ENCODE peak calls at places on chromosomes 11 and 22, in five cellular contexts. One of them, this sample, is unnamed.

GRCh38 chr11:21511835-21512440 is 680.9 kb upstream of the ANO5 start:
- DNase-seq in colonic mucosa: peak
- DNase-seq in upper lobe of right lung: peak
- DNase-seq in astrocyte of the spinal cord: peak
- DNase-seq in fibroblast of lung: no peak
- DNase-seq in this sample: no peak

GRCh38 chr11:134862168-134862567 is 450.1 kb upstream of the B3GAT1 start:
- DNase-seq in fibroblast of lung: no peak
- DNase-seq in astrocyte of the spinal cord: no peak
- DNase-seq in upper lobe of right lung: no peak
- DNase-seq in colonic mucosa: no peak
- DNase-seq in this sample: no peak

GRCh38 chr11:64006468-64006867 is 20.2 kb downstream of the OTUB1 start:
- DNase-seq in astrocyte of the spinal cord: no peak
- DNase-seq in upper lobe of right lung: no peak
- DNase-seq in fibroblast of lung: no peak
- DNase-seq in colonic mucosa: no peak
- DNase-seq in this sample: no peak

GRCh38 chr11:129861702-129862107 is 33.7 kb downstream of the NFRKB start:
- DNase-seq in fibroblast of lung: peak
- DNase-seq in upper lobe of right lung: peak
- DNase-seq in colonic mucosa: peak
- DNase-seq in astrocyte of the spinal cord: peak
- DNase-seq in this sample: peak

GRCh38 chr11:56994532-56994931 is 5.8 kb downstream of the OR5AK2 start:
- DNase-seq in fibroblast of lung: no peak
- DNase-seq in upper lobe of right lung: no peak
- DNase-seq in colonic mucosa: no peak
- DNase-seq in astrocyte of the spinal cord: no peak
- DNase-seq in this sample: no peak

GRCh38 chr11:59437770-59438169 is 1.5 kb downstream of the OR5A1 start:
- DNase-seq in colonic mucosa: no peak
- DNase-seq in astrocyte of the spinal cord: no peak
- DNase-seq in fibroblast of lung: no peak
- DNase-seq in upper lobe of right lung: no peak
- DNase-seq in this sample: no peak

GRCh38 chr11:43327987-43328386 is 16.2 kb downstream of the API5 start:
- DNase-seq in fibroblast of lung: peak
- DNase-seq in astrocyte of the spinal cord: peak
- DNase-seq in upper lobe of right lung: no peak
- DNase-seq in colonic mucosa: no peak
- DNase-seq in this sample: peak

GRCh38 chr22:36566720-36567119 is 37.8 kb upstream of the EIF3D start:
- DNase-seq in colonic mucosa: no peak
- DNase-seq in astrocyte of the spinal cord: no peak
- DNase-seq in fibroblast of lung: no peak
- DNase-seq in upper lobe of right lung: no peak
- DNase-seq in this sample: no peak

GRCh38 chr22:46064236-46064965 is 85.9 kb upstream of the PPARA start:
- DNase-seq in upper lobe of right lung: peak
- DNase-seq in colonic mucosa: no peak
- DNase-seq in fibroblast of lung: no peak
- DNase-seq in astrocyte of the spinal cord: no peak
- DNase-seq in this sample: no peak

GRCh38 chr11:134958336-134958640 is 546.2 kb upstream of the B3GAT1 start:
- DNase-seq in colonic mucosa: no peak
- DNase-seq in astrocyte of the spinal cord: no peak
- DNase-seq in upper lobe of right lung: no peak
- DNase-seq in fibroblast of lung: no peak
- DNase-seq in this sample: no peak

GRCh38 chr11:7668464-7668863 is 4.8 kb downstream of the CYB5R2 start:
- DNase-seq in upper lobe of right lung: no peak
- DNase-seq in fibroblast of lung: no peak
- DNase-seq in astrocyte of the spinal cord: no peak
- DNase-seq in colonic mucosa: no peak
- DNase-seq in this sample: no peak

GRCh38 chr11:96464695-96465307 is 75.0 kb downstream of the JRKL start:
- DNase-seq in astrocyte of the spinal cord: peak
- DNase-seq in fibroblast of lung: peak
- DNase-seq in upper lobe of right lung: no peak
- DNase-seq in colonic mucosa: no peak
- DNase-seq in this sample: peak

GRCh38 chr11:69297926-69298777 is 4.2 kb downstream of the MYEOV start:
- DNase-seq in astrocyte of the spinal cord: peak
- DNase-seq in fibroblast of lung: peak
- DNase-seq in upper lobe of right lung: peak
- DNase-seq in colonic mucosa: peak
- DNase-seq in this sample: no peak

GRCh38 chr22:36892292-36892691 is 21.1 kb upstream of the CSF2RB start:
- DNase-seq in upper lobe of right lung: no peak
- DNase-seq in astrocyte of the spinal cord: no peak
- DNase-seq in fibroblast of lung: no peak
- DNase-seq in colonic mucosa: no peak
- DNase-seq in this sample: no peak

GRCh38 chr11:125871391-125872137 is 15.9 kb upstream of the HYLS1 start:
- DNase-seq in colonic mucosa: no peak
- DNase-seq in upper lobe of right lung: no peak
- DNase-seq in astrocyte of the spinal cord: peak
- DNase-seq in fibroblast of lung: peak
- DNase-seq in this sample: no peak

GRCh38 chr11:64256300-64256699 is 5.0 kb downstream of the PLCB3 start:
- DNase-seq in fibroblast of lung: no peak
- DNase-seq in colonic mucosa: no peak
- DNase-seq in astrocyte of the spinal cord: no peak
- DNase-seq in upper lobe of right lung: no peak
- DNase-seq in this sample: no peak

GRCh38 chr11:117424781-117425180 is 97.1 kb downstream of the CEP164 start:
- DNase-seq in astrocyte of the spinal cord: no peak
- DNase-seq in fibroblast of lung: no peak
- DNase-seq in upper lobe of right lung: no peak
- DNase-seq in colonic mucosa: no peak
- DNase-seq in this sample: peak

GRCh38 chr11:120720760-120721159 is 209.2 kb downstream of the GRIK4 start:
- DNase-seq in upper lobe of right lung: no peak
- DNase-seq in colonic mucosa: no peak
- DNase-seq in astrocyte of the spinal cord: no peak
- DNase-seq in fibroblast of lung: no peak
- DNase-seq in this sample: no peak

GRCh38 chr11:70494559-70495350 is 96.4 kb downstream of the CTTN start:
- DNase-seq in upper lobe of right lung: peak
- DNase-seq in fibroblast of lung: no peak
- DNase-seq in astrocyte of the spinal cord: no peak
- DNase-seq in colonic mucosa: no peak
- DNase-seq in this sample: no peak

GRCh38 chr11:1729692-1730011 is 20.7 kb downstream of the IFITM10 start:
- DNase-seq in fibroblast of lung: no peak
- DNase-seq in astrocyte of the spinal cord: no peak
- DNase-seq in upper lobe of right lung: no peak
- DNase-seq in colonic mucosa: no peak
- DNase-seq in this sample: no peak

GRCh38 chr11:60899021-60899936 is 7.1 kb downstream of the PRPF19 start:
- DNase-seq in fibroblast of lung: peak
- DNase-seq in upper lobe of right lung: no peak
- DNase-seq in astrocyte of the spinal cord: peak
- DNase-seq in colonic mucosa: peak
- DNase-seq in this sample: no peak

GRCh38 chr11:106959800-106960199 is 58.5 kb downstream of the GUCY1A2 start:
- DNase-seq in fibroblast of lung: peak
- DNase-seq in colonic mucosa: no peak
- DNase-seq in astrocyte of the spinal cord: peak
- DNase-seq in upper lobe of right lung: no peak
- DNase-seq in this sample: no peak

GRCh38 chr11:127531167-127531566 is 530.6 kb upstream of the KIRREL3 start:
- DNase-seq in astrocyte of the spinal cord: no peak
- DNase-seq in upper lobe of right lung: no peak
- DNase-seq in colonic mucosa: no peak
- DNase-seq in fibroblast of lung: no peak
- DNase-seq in this sample: no peak

GRCh38 chr11:61950035-61950547 is at the start of gene BEST1:
- DNase-seq in fibroblast of lung: no peak
- DNase-seq in upper lobe of right lung: no peak
- DNase-seq in astrocyte of the spinal cord: no peak
- DNase-seq in colonic mucosa: no peak
- DNase-seq in this sample: no peak

DNA sequence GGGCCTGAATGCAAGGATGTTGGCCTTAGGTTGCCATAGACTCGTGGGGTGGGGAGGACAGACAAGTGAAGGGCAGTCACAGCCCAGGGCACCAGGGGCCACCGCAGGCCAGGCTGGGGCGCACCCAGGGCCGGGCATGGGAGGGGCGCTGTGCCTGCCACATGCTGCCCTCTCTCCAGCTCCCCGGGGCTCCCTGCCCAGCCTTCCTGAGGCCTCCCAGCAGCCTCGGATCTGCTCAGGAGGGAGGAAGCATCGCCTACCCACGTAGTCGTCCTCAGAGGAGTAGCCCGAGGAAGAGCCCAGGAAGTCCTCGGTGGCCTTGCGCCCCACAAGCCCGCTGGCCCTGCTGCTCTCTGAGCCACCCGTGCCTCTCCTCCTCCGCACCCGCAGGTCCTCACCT is 5.2 kb downstream of the SUN2 start:
- DNase-seq in fibroblast of lung: no peak
- DNase-seq in colonic mucosa: no peak
- DNase-seq in upper lobe of right lung: no peak
- DNase-seq in astrocyte of the spinal cord: no peak
- DNase-seq in this sample: no peak
- H3K4me3 ChIP-seq in fibroblast of lung: no peak
- H3K4me3 ChIP-seq in colonic mucosa: no peak
- H3K4me3 ChIP-seq in upper lobe of right lung: no peak
- H3K4me3 ChIP-seq in astrocyte of the spinal cord: no peak
- H3K4me3 ChIP-seq in this sample: no peak

GRCh38 chr22:50001388-50002231 is 11.0 kb downstream of the IL17REL start:
- DNase-seq in colonic mucosa: no peak
- DNase-seq in fibroblast of lung: no peak
- DNase-seq in upper lobe of right lung: peak
- DNase-seq in astrocyte of the spinal cord: no peak
- DNase-seq in this sample: no peak

GRCh38 chr22:49999063-49999900 is 13.3 kb downstream of the IL17REL start:
- DNase-seq in colonic mucosa: no peak
- DNase-seq in fibroblast of lung: no peak
- DNase-seq in upper lobe of right lung: peak
- DNase-seq in astrocyte of the spinal cord: no peak
- DNase-seq in this sample: no peak

GRCh38 chr22:50000587-50001387 is 11.8 kb downstream of the IL17REL start:
- DNase-seq in astrocyte of the spinal cord: no peak
- DNase-seq in fibroblast of lung: no peak
- DNase-seq in upper lobe of right lung: peak
- DNase-seq in colonic mucosa: no peak
- DNase-seq in this sample: no peak

GRCh38 chr22:49998718-49999062 is 13.9 kb downstream of the IL17REL start:
- DNase-seq in colonic mucosa: no peak
- DNase-seq in fibroblast of lung: no peak
- DNase-seq in upper lobe of right lung: peak
- DNase-seq in astrocyte of the spinal cord: no peak
- DNase-seq in this sample: no peak

GRCh38 chr22:49999901-50000586 is 12.5 kb downstream of the IL17REL start:
- DNase-seq in upper lobe of right lung: peak
- DNase-seq in fibroblast of lung: no peak
- DNase-seq in astrocyte of the spinal cord: no peak
- DNase-seq in colonic mucosa: no peak
- DNase-seq in this sample: no peak
- H3K4me3 ChIP-seq in upper lobe of right lung: no peak
- H3K4me3 ChIP-seq in fibroblast of lung: no peak
- H3K4me3 ChIP-seq in astrocyte of the spinal cord: no peak
- H3K4me3 ChIP-seq in colonic mucosa: peak
- H3K4me3 ChIP-seq in this sample: peak

DNA sequence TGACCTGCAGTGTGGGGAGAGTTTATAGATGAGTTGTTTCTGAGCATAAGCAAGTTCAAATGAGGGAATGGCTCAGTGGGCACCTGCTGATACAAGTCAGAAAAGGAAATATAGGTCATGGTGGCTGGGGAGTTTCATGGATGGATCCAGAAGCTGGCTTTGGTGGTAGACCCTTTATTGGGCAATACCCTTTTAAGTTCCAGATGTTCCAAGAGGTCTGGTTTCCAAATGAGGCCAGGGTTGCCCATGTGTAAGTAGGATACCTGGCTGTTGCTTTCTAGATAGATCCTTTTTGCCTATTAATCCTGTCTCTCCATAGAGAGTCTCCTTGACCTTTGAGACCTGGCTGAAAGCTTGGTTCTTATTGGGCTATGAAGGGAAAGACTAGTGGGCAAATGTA is 2.2 kb downstream of the STIM1 start:
- DNase-seq in colonic mucosa: no peak
- DNase-seq in fibroblast of lung: no peak
- DNase-seq in astrocyte of the spinal cord: no peak
- DNase-seq in upper lobe of right lung: no peak
- DNase-seq in this sample: no peak
- H3K4me3 ChIP-seq in colonic mucosa: peak
- H3K4me3 ChIP-seq in fibroblast of lung: no peak
- H3K4me3 ChIP-seq in astrocyte of the spinal cord: no peak
- H3K4me3 ChIP-seq in upper lobe of right lung: peak
- H3K4me3 ChIP-seq in this sample: no peak

GRCh38 chr11:72102631-72102945 is 509 bp downstream of the LAMTOR1 start:
- DNase-seq in fibroblast of lung: no peak
- DNase-seq in colonic mucosa: no peak
- DNase-seq in upper lobe of right lung: no peak
- DNase-seq in astrocyte of the spinal cord: no peak
- DNase-seq in this sample: no peak

GRCh38 chr11:72105888-72106287 is at the start of gene TOMT:
- DNase-seq in upper lobe of right lung: no peak
- DNase-seq in astrocyte of the spinal cord: no peak
- DNase-seq in colonic mucosa: no peak
- DNase-seq in fibroblast of lung: no peak
- DNase-seq in this sample: no peak

GRCh38 chr11:72102946-72103753 is at the start of gene LAMTOR1:
- DNase-seq in fibroblast of lung: peak
- DNase-seq in colonic mucosa: peak
- DNase-seq in upper lobe of right lung: peak
- DNase-seq in astrocyte of the spinal cord: peak
- DNase-seq in this sample: peak

GRCh38 chr11:72102162-72102561 is 935 bp downstream of the LAMTOR1 start:
- DNase-seq in upper lobe of right lung: no peak
- DNase-seq in fibroblast of lung: no peak
- DNase-seq in astrocyte of the spinal cord: no peak
- DNase-seq in colonic mucosa: no peak
- DNase-seq in this sample: no peak

GRCh38 chr11:72103754-72104167 is 664 bp upstream of the LAMTOR1 start:
- DNase-seq in upper lobe of right lung: no peak
- DNase-seq in astrocyte of the spinal cord: no peak
- DNase-seq in colonic mucosa: no peak
- DNase-seq in fibroblast of lung: no peak
- DNase-seq in this sample: no peak
- H3K4me3 ChIP-seq in upper lobe of right lung: peak
- H3K4me3 ChIP-seq in astrocyte of the spinal cord: peak
- H3K4me3 ChIP-seq in colonic mucosa: peak
- H3K4me3 ChIP-seq in fibroblast of lung: peak
- H3K4me3 ChIP-seq in this sample: peak